ENCODE peak calls at places on chromosomes 7 and 10, in seven cellular contexts. One of them, this sample, is unnamed.

GRCh38 chr7:5495581-5496375 is 72.1 kb upstream of the TNRC18 start:
- DNase-seq in M059J: peak
- DNase-seq in NCI-H1436: no peak
- DNase-seq in GM20000: no peak
- DNase-seq in GM03348: no peak
- DNase-seq in progenitor cell of endocrine pancreas: no peak
- DNase-seq in Right ventricle myocardium inferior: no peak
- DNase-seq in this sample: no peak

GRCh38 chr7:151716339-151716722 is 160.6 kb downstream of the PRKAG2 start:
- DNase-seq in M059J: no peak
- DNase-seq in NCI-H1436: no peak
- DNase-seq in GM20000: no peak
- DNase-seq in GM03348: no peak
- DNase-seq in progenitor cell of endocrine pancreas: no peak
- DNase-seq in Right ventricle myocardium inferior: peak
- DNase-seq in this sample: no peak

GRCh38 chr7:123327661-123328060 is 127.9 kb upstream of the SLC13A1 start:
- DNase-seq in M059J: no peak
- DNase-seq in NCI-H1436: no peak
- DNase-seq in GM20000: no peak
- DNase-seq in GM03348: no peak
- DNase-seq in progenitor cell of endocrine pancreas: no peak
- DNase-seq in Right ventricle myocardium inferior: no peak
- DNase-seq in this sample: no peak

GRCh38 chr7:38929460-38930171 is 20.6 kb upstream of the VPS41 start:
- DNase-seq in M059J: no peak
- DNase-seq in NCI-H1436: no peak
- DNase-seq in GM20000: no peak
- DNase-seq in GM03348: no peak
- DNase-seq in progenitor cell of endocrine pancreas: no peak
- DNase-seq in Right ventricle myocardium inferior: no peak
- DNase-seq in this sample: no peak

GRCh38 chr7:132656846-132657776 is 80.8 kb upstream of the PLXNA4 start:
- DNase-seq in M059J: peak
- DNase-seq in NCI-H1436: no peak
- DNase-seq in GM20000: no peak
- DNase-seq in GM03348: peak
- DNase-seq in progenitor cell of endocrine pancreas: no peak
- DNase-seq in Right ventricle myocardium inferior: no peak
- DNase-seq in this sample: peak

GRCh38 chr7:117098457-117098856 is 145.2 kb downstream of the ST7 start:
- DNase-seq in M059J: peak
- DNase-seq in NCI-H1436: no peak
- DNase-seq in GM20000: no peak
- DNase-seq in GM03348: peak
- DNase-seq in progenitor cell of endocrine pancreas: no peak
- DNase-seq in Right ventricle myocardium inferior: no peak
- DNase-seq in this sample: no peak

GRCh38 chr7:129719980-129720732 is 108.6 kb downstream of the NRF1 start:
- DNase-seq in M059J: no peak
- DNase-seq in NCI-H1436: peak
- DNase-seq in GM20000: no peak
- DNase-seq in GM03348: no peak
- DNase-seq in progenitor cell of endocrine pancreas: no peak
- DNase-seq in Right ventricle myocardium inferior: no peak
- DNase-seq in this sample: no peak

GRCh38 chr10:49177391-49178355 is 10.5 kb downstream of the TMEM273 start:
- DNase-seq in M059J: peak
- DNase-seq in NCI-H1436: no peak
- DNase-seq in GM20000: peak
- DNase-seq in GM03348: peak
- DNase-seq in progenitor cell of endocrine pancreas: no peak
- DNase-seq in Right ventricle myocardium inferior: no peak
- DNase-seq in this sample: peak

GRCh38 chr10:53356616-53357349 is 584.2 kb upstream of the MBL2 start:
- DNase-seq in M059J: no peak
- DNase-seq in NCI-H1436: no peak
- DNase-seq in GM20000: no peak
- DNase-seq in GM03348: no peak
- DNase-seq in progenitor cell of endocrine pancreas: no peak
- DNase-seq in Right ventricle myocardium inferior: no peak
- DNase-seq in this sample: no peak

GRCh38 chr10:43702213-43702935 is 53.7 kb upstream of the ZNF32 start:
- DNase-seq in M059J: no peak
- DNase-seq in NCI-H1436: no peak
- DNase-seq in GM20000: no peak
- DNase-seq in GM03348: no peak
- DNase-seq in progenitor cell of endocrine pancreas: no peak
- DNase-seq in Right ventricle myocardium inferior: no peak
- DNase-seq in this sample: no peak